ENCODE peak calls at places on chromosomes 13 and 19, in seven cellular contexts. W is transverse colon, N is SK-N-SH, D is breast epithelium, Z is K562, U is GM23338, V is stomach. A is an unnamed sample. For H3K27me3, the result is how much of the 10 kb centered on the place peaks cover.

GRCh38 chr19:42269518-42270345 is 680 bp downstream of the CIC start:
- DNase-seq in U (no peak), D (peak), V (no peak), N (no peak), W (no peak), Z (no peak), A (no peak)

GRCh38 chr13:93517658-93518057 is 291.1 kb downstream of the GPC6 start:
- DNase-seq in V (no peak), N (no peak), Z (no peak), D (no peak), W (no peak), U (no peak), A (no peak)

GRCh38 chr19:31337007-31337914 is 12.0 kb downstream of the TSHZ3 start:
- DNase-seq in W (no peak), V (no peak), Z (no peak), D (no peak), N (no peak), U (no peak), A (no peak)

GRCh38 chr19:40756502-40757110 is 5.6 kb downstream of the SNRPA start:
- DNase-seq in D (no peak), N (no peak), Z (no peak), W (no peak), V (no peak), U (no peak), A (no peak)

GRCh38 chr19:48635966-48636858 is 967 bp downstream of the DBP start:
- DNase-seq in V (no peak), N (no peak), D (no peak), U (peak), W (peak), Z (no peak), A (peak)

GRCh38 chr19:42528354-42529247 is at the start of gene CEACAM1:
- DNase-seq in U (no peak), N (no peak), D (peak), W (peak), Z (peak), V (peak), A (peak)

GRCh38 chr19:15532779-15533521 is 24.6 kb downstream of the CYP4F22 start:
- DNase-seq in N (no peak), Z (peak), U (no peak), V (no peak), W (no peak), D (no peak), A (peak)

GRCh38 chr19:50838239-50838638 is 4.9 kb upstream of the KLK15 start:
- DNase-seq in D (no peak), Z (peak), V (no peak), U (peak), N (no peak), W (no peak), A (no peak)

GRCh38 chr13:112928958-112929777 is 39.8 kb upstream of the MCF2L start:
- DNase-seq in N (peak), W (peak), V (no peak), U (no peak), Z (no peak), D (no peak), A (no peak)

GRCh38 chr19:17777840-17778620 is 16.9 kb upstream of the B3GNT3 start:
- DNase-seq in U (peak), Z (peak), N (peak), D (peak), V (peak), W (peak), A (peak)

GRCh38 chr19:29364999-29365398 is 152.0 kb upstream of the UQCRFS1 start:
- DNase-seq in Z (no peak), D (no peak), N (no peak), W (no peak), V (no peak), U (no peak), A (no peak)

GRCh38 chr19:36009633-36010379 is 1.2 kb upstream of the SYNE4 start:
- DNase-seq in Z (no peak), U (no peak), W (no peak), D (no peak), N (no peak), V (no peak), A (no peak)

GRCh38 chr19:44757057-44757734 is 8.7 kb downstream of the BCL3 start:
- DNase-seq in V (peak), Z (peak), N (peak), U (peak), D (no peak), W (peak), A (no peak)

GRCh38 chr13:75296651-75297050 is 185.3 kb downstream of the TBC1D4 start:
- DNase-seq in D (no peak), Z (no peak), W (no peak), U (no peak), V (no peak), N (no peak), A (no peak)

GRCh38 chr19:46886546-46887239 is 25.9 kb downstream of the ARHGAP35 start:
- DNase-seq in N (no peak), W (no peak), Z (no peak), D (no peak), U (no peak), V (no peak), A (no peak)

GRCh38 chr19:3671680-3672574 is 28.3 kb downstream of the PIP5K1C start:
- DNase-seq in Z (peak), U (no peak), N (no peak), D (no peak), V (no peak), W (no peak), A (no peak)

GRCh38 chr13:40315416-40316064 is 350.9 kb downstream of the FOXO1 start:
- DNase-seq in D (peak), U (no peak), N (no peak), V (no peak), Z (no peak), W (no peak), A (no peak)

GRCh38 chr13:43019811-43020210 is 3.6 kb upstream of the DNAJC15 start:
- DNase-seq in Z (no peak), V (no peak), N (no peak), D (no peak), W (no peak), U (no peak), A (no peak)

GRCh38 chr13:52711277-52711676 is 28.3 kb downstream of the CNMD start:
- DNase-seq in D (no peak), U (peak), N (peak), V (no peak), W (no peak), Z (no peak), A (no peak)

GRCh38 chr19:18304194-18304495 is 18.7 kb downstream of the LSM4 start:
- DNase-seq in N (no peak), Z (no peak), U (no peak), V (no peak), W (no peak), D (no peak), A (peak)

GRCh38 chr19:4068058-4068966 is 1.6 kb upstream of the ZBTB7A start:
- DNase-seq in W (peak), N (no peak), D (no peak), V (no peak), Z (no peak), U (no peak), A (no peak)

GRCh38 chr19:4914736-4915501 is 5.6 kb downstream of the UHRF1 start:
- DNase-seq in D (peak), W (peak), Z (peak), N (no peak), U (no peak), V (peak), A (no peak)

GRCh38 chr13:46355088-46355468 is 32.0 kb downstream of the RUBCNL start:
- DNase-seq in Z (no peak), U (peak), N (no peak), W (no peak), D (no peak), V (no peak), A (no peak)

GRCh38 chr13:38872693-38873092 is 117.9 kb downstream of the STOML3 start:
- DNase-seq in D (no peak), N (peak), U (peak), V (no peak), W (peak), Z (peak), A (no peak)

GRCh38 chr13:102091231-102091630 is 310.6 kb downstream of the FGF14 start:
- DNase-seq in Z (no peak), D (no peak), V (no peak), N (no peak), U (peak), W (no peak), A (no peak)

GRCh38 chr13:113862766-113863510 is 938 bp downstream of the GAS6 start:
- DNase-seq in D (peak), V (peak), U (peak), W (peak), N (peak), Z (peak), A (peak)

GRCh38 chr19:524062-524674 is 7.4 kb upstream of the CDC34 start:
- DNase-seq in D (no peak), Z (no peak), N (peak), W (no peak), V (no peak), U (no peak), A (no peak)

GRCh38 chr13:108326318-108326717 is 56.8 kb downstream of the TNFSF13B start:
- DNase-seq in N (no peak), W (no peak), Z (no peak), V (no peak), D (no peak), U (peak), A (no peak)

GRCh38 chr13:36891752-36892151 is 28.3 kb downstream of the SMAD9 start:
- DNase-seq in D (no peak), V (no peak), Z (no peak), W (no peak), N (no peak), U (no peak), A (no peak)

GRCh38 chr19:6103894-6104293 is 6.4 kb downstream of the RFX2 start:
- DNase-seq in W (no peak), N (no peak), V (no peak), Z (no peak), U (no peak), D (no peak), A (no peak)

GRCh38 chr19:8366121-8366581 is 2.2 kb downstream of the ANGPTL4 start:
- DNase-seq in D (no peak), Z (peak), V (no peak), W (no peak), U (no peak), N (no peak), A (no peak)

GRCh38 chr19:8366961-8367326 is 3.0 kb downstream of the ANGPTL4 start:
- DNase-seq in N (no peak), W (peak), D (no peak), U (no peak), V (no peak), Z (peak), A (no peak)

GRCh38 chr19:8367327-8368001 is 3.5 kb downstream of the ANGPTL4 start:
- DNase-seq in W (peak), N (peak), D (peak), V (peak), U (peak), Z (peak), A (no peak)

GRCh38 chr19:8361921-8362793 is 1.8 kb upstream of the ANGPTL4 start:
- DNase-seq in N (peak), U (no peak), Z (no peak), V (peak), D (peak), W (peak), A (no peak)

GRCh38 chr19:8363803-8364771 is at the start of gene ANGPTL4:
- DNase-seq in V (peak), U (peak), D (peak), Z (peak), W (peak), N (peak), A (peak)
- TF ChIP-seq POLR2AphosphoS5 in V (no peak), U (peak), D (peak), Z (no peak), W (peak), N (peak), A (no peak)

DNA sequence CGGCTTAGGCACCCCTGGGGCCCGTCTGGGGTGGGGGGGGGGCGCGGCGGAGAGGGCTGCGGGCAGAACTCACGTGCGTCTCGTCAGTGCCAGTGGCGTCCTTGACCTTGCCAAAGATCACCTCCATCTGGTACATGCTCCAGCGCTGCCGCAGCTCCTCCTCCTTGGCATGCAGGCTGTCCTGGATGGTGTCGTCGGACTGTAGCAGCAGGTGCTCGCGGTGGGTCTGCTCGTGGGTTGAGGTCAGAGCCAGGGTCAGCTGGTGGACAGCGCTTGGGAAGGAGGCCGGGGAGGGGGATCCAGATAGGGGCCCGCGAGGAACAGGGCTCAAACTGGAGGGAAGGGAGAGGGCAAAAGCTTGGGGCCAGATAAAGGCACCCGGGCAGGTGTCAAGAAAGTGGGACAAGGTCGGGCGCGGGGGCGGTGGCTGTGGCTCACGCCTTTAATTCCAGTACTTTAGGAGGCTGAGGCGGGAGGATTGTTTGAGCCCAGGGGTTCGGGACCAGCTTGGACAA is 4.7 kb upstream of the RGL3 start:
- DNase-seq in D (no peak), U (peak), N (peak), Z (peak), W (no peak), V (no peak), A (no peak)
- H3K27me3 ChIP-seq in D (under half), U (under half), N (under half), Z (under half), W (half or more), V (under half), A (under half)

DNA sequence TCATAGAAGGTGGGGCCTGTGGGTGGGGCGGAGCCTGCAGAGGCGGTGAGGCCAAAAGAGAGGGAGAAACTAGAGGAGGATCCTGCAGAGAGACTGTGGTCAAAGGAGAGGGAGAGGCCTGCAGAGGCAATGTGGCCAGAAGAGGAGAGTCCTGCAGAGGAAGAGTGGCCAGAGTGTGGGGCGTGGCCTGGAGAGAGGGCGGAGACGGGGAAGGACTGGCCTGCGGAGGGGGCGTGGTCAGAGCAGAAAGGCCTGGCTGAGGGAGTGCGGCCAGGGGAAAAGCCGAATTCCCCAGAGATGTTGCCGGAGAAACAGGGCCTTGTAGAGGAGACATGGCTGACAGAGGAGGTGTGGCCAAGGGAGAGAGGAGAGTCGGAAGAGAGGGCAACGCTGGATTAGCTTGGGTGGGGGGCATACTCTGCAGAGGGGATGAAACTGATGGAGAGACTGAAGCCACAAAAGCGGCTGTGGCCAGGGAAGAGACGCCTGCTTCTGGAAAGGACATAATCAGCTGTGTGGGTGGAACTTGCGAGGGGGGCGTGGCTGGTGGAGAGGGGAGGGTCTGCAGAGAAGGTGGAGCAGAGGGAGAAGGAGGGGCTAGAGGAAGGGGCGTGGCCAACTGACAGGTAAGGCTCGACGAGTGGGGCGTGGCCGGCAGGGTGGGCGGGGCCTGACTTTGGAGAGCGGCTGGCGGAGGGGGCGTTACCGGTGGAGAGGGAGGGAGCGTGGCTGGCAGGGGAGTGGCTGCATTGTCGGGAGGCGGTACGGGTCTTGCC is 2.5 kb downstream of the PRR36 start:
- DNase-seq in V (peak), W (peak), N (peak), U (peak), D (peak), Z (peak), A (peak)
- TF ChIP-seq POLR2AphosphoS5 in V (no peak), W (no peak), N (no peak), U (no peak), D (no peak), Z (no peak), A (no peak)

GRCh38 chr19:55368701-55369563 is 1.3 kb downstream of the IL11 start:
- DNase-seq in W (no peak), U (peak), D (no peak), V (no peak), Z (peak), N (peak), A (no peak)

GRCh38 chr19:55368106-55368505 is 2.2 kb downstream of the IL11 start:
- DNase-seq in W (no peak), U (no peak), Z (no peak), N (no peak), V (no peak), D (no peak), A (no peak)

GRCh38 chr19:55365245-55365644 is 2.2 kb upstream of the GARIN5B start:
- DNase-seq in W (no peak), V (no peak), N (no peak), Z (no peak), D (no peak), U (no peak), A (no peak)

GRCh38 chr19:55365922-55366321 is 2.9 kb upstream of the GARIN5B start:
- DNase-seq in V (no peak), N (no peak), Z (no peak), W (no peak), U (no peak), D (no peak), A (no peak)

DNA sequence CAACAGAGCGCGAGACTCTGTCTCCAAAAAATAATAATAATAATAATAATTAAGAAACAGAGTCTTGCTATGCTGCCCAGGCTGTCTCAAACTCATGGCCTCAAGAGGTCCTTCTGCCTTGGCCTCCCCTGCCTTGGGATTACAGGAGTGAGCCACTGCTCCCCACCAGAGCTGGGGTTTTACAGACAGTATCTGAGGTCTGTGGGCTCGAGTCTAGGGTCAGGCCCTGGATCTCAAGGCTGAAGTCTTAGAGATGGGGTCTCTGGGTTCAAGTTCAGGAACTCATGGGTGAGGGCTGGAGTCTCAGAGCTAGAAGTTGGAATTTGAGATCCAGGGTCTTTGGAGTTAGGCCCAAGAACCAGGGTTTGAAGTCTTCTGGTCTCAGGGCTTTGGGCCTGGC is 3.5 kb downstream of the IL11 start:
- DNase-seq in N (no peak), U (no peak), D (no peak), W (no peak), V (no peak), Z (no peak), A (no peak)
- H3K27me3 ChIP-seq in N (under half), U (under half), D (under half), W (under half), V (under half), Z (under half), A (under half)

GRCh38 chr19:1845642-1846041 is 2.6 kb downstream of the REXO1 start:
- DNase-seq in V (no peak), W (no peak), Z (no peak), D (no peak), N (no peak), U (no peak), A (no peak)
- TF ChIP-seq POLR2AphosphoS5 in V (no peak), W (no peak), Z (no peak), D (no peak), N (no peak), U (no peak), A (peak)

GRCh38 chr13:31121327-31122140 is 40.2 kb downstream of the HSPH1 start:
- DNase-seq in V (no peak), Z (no peak), N (no peak), U (no peak), D (no peak), W (no peak), A (no peak)

GRCh38 chr13:31119966-31120733 is 41.6 kb downstream of the HSPH1 start:
- DNase-seq in D (no peak), U (peak), V (no peak), W (no peak), Z (no peak), N (no peak), A (no peak)

GRCh38 chr13:31124225-31124624 is 37.5 kb downstream of the HSPH1 start:
- DNase-seq in D (no peak), Z (no peak), N (no peak), V (no peak), U (no peak), W (no peak), A (no peak)

GRCh38 chr13:31122544-31123260 is 39.0 kb downstream of the HSPH1 start:
- DNase-seq in N (no peak), D (no peak), V (no peak), Z (no peak), W (no peak), U (no peak), A (no peak)

GRCh38 chr13:31122143-31122542 is 39.6 kb downstream of the HSPH1 start:
- DNase-seq in W (no peak), Z (no peak), D (no peak), N (no peak), V (no peak), U (no peak), A (no peak)
- H3K27me3 ChIP-seq in W (under half), Z (under half), D (under half), N (under half), V (under half), U (under half), A (under half)

DNA sequence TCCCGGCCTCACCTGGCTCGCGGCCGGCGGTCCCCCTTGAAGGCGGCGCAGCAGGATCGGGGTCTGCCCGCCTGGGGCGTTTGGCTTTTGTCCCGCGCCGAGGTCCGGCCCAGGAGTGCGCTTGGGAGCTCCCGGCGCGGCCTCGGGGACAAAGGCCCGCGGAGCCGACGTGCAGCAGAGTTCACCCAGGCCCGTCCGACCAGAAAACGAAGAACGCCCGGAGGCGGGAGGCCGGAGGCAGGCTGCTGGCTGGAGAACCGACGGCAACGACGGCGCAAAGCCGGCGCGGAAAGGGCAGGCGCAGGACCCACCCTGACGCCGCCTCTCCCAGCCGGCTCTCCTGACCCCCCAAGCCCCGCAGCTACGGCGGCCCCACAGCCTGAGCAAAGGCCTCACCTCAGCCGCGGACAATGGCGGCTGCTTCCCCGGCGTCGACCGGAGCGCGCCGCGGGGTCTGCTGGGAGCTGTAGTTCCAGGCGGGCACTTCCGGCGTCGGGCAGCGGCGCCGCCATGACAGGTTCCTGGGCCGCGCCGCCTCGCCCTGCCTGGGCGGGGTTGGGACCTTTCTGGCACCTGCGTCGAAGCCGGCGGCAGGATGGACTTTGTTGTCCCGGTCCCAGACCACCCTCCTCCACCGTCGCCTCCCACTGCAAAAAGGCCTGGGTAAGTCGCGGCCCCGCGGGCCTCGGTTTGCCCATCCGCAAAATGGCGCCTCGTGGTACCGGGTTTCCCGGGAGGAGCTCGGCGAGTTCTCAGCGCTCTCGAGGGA is at the start of gene ZNF606:
- DNase-seq in U (peak), V (peak), W (peak), Z (peak), D (peak), N (peak), A (peak)
- TF ChIP-seq POLR2AphosphoS5 in U (peak), V (peak), W (peak), Z (no peak), D (peak), N (peak), A (peak)

GRCh38 chr13:31365630-31366029 is 165.9 kb downstream of the B3GLCT start:
- DNase-seq in N (no peak), V (no peak), D (no peak), Z (no peak), U (no peak), W (no peak), A (no peak)
- H3K27me3 ChIP-seq in N (under half), V (under half), D (under half), Z (under half), U (under half), W (under half), A (under half)

GRCh38 chr13:110509478-110509926 is 52.0 kb downstream of the RAB20 start:
- DNase-seq in D (no peak), N (peak), Z (peak), W (no peak), U (no peak), V (no peak), A (no peak)
- TF ChIP-seq POLR2AphosphoS5 in D (no peak), N (no peak), Z (peak), W (no peak), U (no peak), V (peak), A (no peak)

A was measured in HL-60.